ENCODE peak calls at places on chromosomes 1 and 21, in six cellular contexts. One of them, this sample, is unnamed.

GRCh38 chr1:151611288-151611790 is 511 bp upstream of the SNX27 start:
- DNase-seq in AG04450: no peak
- DNase-seq in GM23338: no peak
- DNase-seq in vagina: no peak
- DNase-seq in osteoblast: no peak
- DNase-seq in PC-3: peak
- DNase-seq in this sample: no peak

GRCh38 chr1:60156371-60156770 is 82.8 kb upstream of the C1orf87 start:
- DNase-seq in PC-3: no peak
- DNase-seq in GM23338: no peak
- DNase-seq in AG04450: no peak
- DNase-seq in vagina: no peak
- DNase-seq in osteoblast: no peak
- DNase-seq in this sample: no peak

GRCh38 chr1:5566924-5567323 is 425.3 kb downstream of the NPHP4 start:
- DNase-seq in GM23338: no peak
- DNase-seq in PC-3: no peak
- DNase-seq in osteoblast: no peak
- DNase-seq in vagina: peak
- DNase-seq in AG04450: no peak
- DNase-seq in this sample: no peak

GRCh38 chr1:45306319-45306718 is 20.4 kb upstream of the HPDL start:
- DNase-seq in osteoblast: peak
- DNase-seq in GM23338: no peak
- DNase-seq in PC-3: peak
- DNase-seq in vagina: no peak
- DNase-seq in AG04450: no peak
- DNase-seq in this sample: peak

GRCh38 chr1:63731117-63732043 is 42.4 kb upstream of the ROR1 start:
- DNase-seq in osteoblast: peak
- DNase-seq in GM23338: peak
- DNase-seq in AG04450: peak
- DNase-seq in PC-3: peak
- DNase-seq in vagina: peak
- DNase-seq in this sample: peak

GRCh38 chr1:66437136-66437401 is 96.9 kb upstream of the SGIP1 start:
- DNase-seq in vagina: no peak
- DNase-seq in AG04450: no peak
- DNase-seq in PC-3: no peak
- DNase-seq in GM23338: no peak
- DNase-seq in osteoblast: no peak
- DNase-seq in this sample: no peak

GRCh38 chr1:64744492-64745180 is at the start of gene RAVER2:
- DNase-seq in GM23338: peak
- DNase-seq in vagina: no peak
- DNase-seq in osteoblast: peak
- DNase-seq in PC-3: peak
- DNase-seq in AG04450: peak
- DNase-seq in this sample: peak

GRCh38 chr1:112524251-112524650 is 15.5 kb downstream of the WNT2B start:
- DNase-seq in GM23338: peak
- DNase-seq in vagina: no peak
- DNase-seq in AG04450: no peak
- DNase-seq in osteoblast: no peak
- DNase-seq in PC-3: no peak
- DNase-seq in this sample: no peak

GRCh38 chr21:45877821-45878469 is 103.6 kb upstream of the COL6A1 start:
- DNase-seq in vagina: no peak
- DNase-seq in GM23338: no peak
- DNase-seq in osteoblast: peak
- DNase-seq in PC-3: no peak
- DNase-seq in AG04450: no peak
- DNase-seq in this sample: no peak

GRCh38 chr1:201591348-201591747 is 52.4 kb downstream of the NAV1 start:
- DNase-seq in GM23338: peak
- DNase-seq in vagina: no peak
- DNase-seq in osteoblast: no peak
- DNase-seq in PC-3: no peak
- DNase-seq in AG04450: no peak
- DNase-seq in this sample: peak

GRCh38 chr1:99681583-99681982 is 35.7 kb downstream of the PALMD start:
- DNase-seq in AG04450: no peak
- DNase-seq in GM23338: no peak
- DNase-seq in osteoblast: no peak
- DNase-seq in vagina: no peak
- DNase-seq in PC-3: no peak
- DNase-seq in this sample: no peak

GRCh38 chr21:14645702-14646101 is 99.6 kb upstream of the SAMSN1 start:
- DNase-seq in PC-3: no peak
- DNase-seq in osteoblast: no peak
- DNase-seq in vagina: no peak
- DNase-seq in AG04450: no peak
- DNase-seq in GM23338: no peak
- DNase-seq in this sample: no peak

GRCh38 chr1:107135466-107135865 is 5.4 kb upstream of the NTNG1 start:
- DNase-seq in AG04450: peak
- DNase-seq in GM23338: peak
- DNase-seq in PC-3: peak
- DNase-seq in osteoblast: no peak
- DNase-seq in vagina: no peak
- DNase-seq in this sample: peak

GRCh38 chr1:29209173-29209572 is 21.6 kb downstream of the MECR start:
- DNase-seq in GM23338: no peak
- DNase-seq in AG04450: no peak
- DNase-seq in PC-3: no peak
- DNase-seq in vagina: no peak
- DNase-seq in osteoblast: peak
- DNase-seq in this sample: no peak

GRCh38 chr1:1042831-1043230 is 22.9 kb downstream of the AGRN start:
- DNase-seq in osteoblast: no peak
- DNase-seq in PC-3: no peak
- DNase-seq in vagina: no peak
- DNase-seq in GM23338: no peak
- DNase-seq in AG04450: no peak
- DNase-seq in this sample: no peak

GRCh38 chr1:105027838-105028471 is 1278.3 kb downstream of the AMY1C start:
- DNase-seq in GM23338: peak
- DNase-seq in osteoblast: no peak
- DNase-seq in AG04450: no peak
- DNase-seq in PC-3: no peak
- DNase-seq in vagina: no peak
- DNase-seq in this sample: no peak

GRCh38 chr1:1777950-1778826 is at the start of gene NADK:
- DNase-seq in AG04450: no peak
- DNase-seq in vagina: no peak
- DNase-seq in PC-3: peak
- DNase-seq in GM23338: peak
- DNase-seq in osteoblast: peak
- DNase-seq in this sample: peak

GRCh38 chr1:233040494-233040893 is 90.1 kb downstream of the NTPCR start:
- DNase-seq in vagina: no peak
- DNase-seq in AG04450: no peak
- DNase-seq in osteoblast: no peak
- DNase-seq in PC-3: no peak
- DNase-seq in GM23338: no peak
- DNase-seq in this sample: no peak

GRCh38 chr1:22447581-22448215 is 4.0 kb upstream of the ZBTB40 start:
- DNase-seq in AG04450: peak
- DNase-seq in vagina: no peak
- DNase-seq in GM23338: no peak
- DNase-seq in PC-3: peak
- DNase-seq in osteoblast: peak
- DNase-seq in this sample: no peak
- H3K4me3 ChIP-seq in AG04450: no peak
- H3K4me3 ChIP-seq in vagina: no peak
- H3K4me3 ChIP-seq in GM23338: no peak
- H3K4me3 ChIP-seq in PC-3: no peak
- H3K4me3 ChIP-seq in osteoblast: peak
- H3K4me3 ChIP-seq in this sample: no peak

DNA sequence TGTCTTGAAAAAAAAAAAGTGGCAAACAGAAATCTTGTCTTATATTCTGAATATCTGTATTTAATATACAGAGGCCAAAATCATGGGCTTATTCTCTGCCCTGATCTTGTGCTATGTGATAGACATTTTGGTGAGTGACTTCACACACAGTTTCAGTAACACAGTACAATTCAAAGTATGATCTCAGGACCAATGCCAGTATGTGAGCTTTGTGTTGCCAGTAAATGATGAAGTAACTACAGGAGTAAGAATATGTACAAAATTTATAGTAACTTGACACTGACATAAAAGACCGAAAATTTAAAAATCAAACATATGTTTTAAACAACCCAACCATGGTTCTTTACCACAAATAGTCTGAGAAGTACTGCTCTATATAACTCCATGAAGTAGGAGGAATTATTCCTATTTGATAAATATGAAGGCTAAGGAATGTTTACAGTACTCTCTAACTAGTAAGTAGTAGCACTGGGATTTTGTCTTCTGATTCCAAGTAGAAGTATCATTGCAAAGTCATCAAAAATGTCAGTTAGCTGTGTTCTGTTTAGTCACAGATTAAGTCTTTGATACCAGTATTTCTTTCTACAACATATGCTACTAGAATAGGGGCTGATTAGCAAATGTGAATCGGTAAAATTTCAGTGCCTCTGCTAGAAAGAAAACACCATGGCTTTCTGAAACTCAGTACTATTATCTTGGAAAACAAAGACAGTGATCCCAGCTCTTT is 25.3 kb downstream of the DPH5 start:
- DNase-seq in GM23338: no peak
- DNase-seq in osteoblast: no peak
- DNase-seq in vagina: no peak
- DNase-seq in PC-3: no peak
- DNase-seq in AG04450: no peak
- DNase-seq in this sample: no peak
- H3K4me3 ChIP-seq in GM23338: no peak
- H3K4me3 ChIP-seq in osteoblast: no peak
- H3K4me3 ChIP-seq in vagina: no peak
- H3K4me3 ChIP-seq in PC-3: no peak
- H3K4me3 ChIP-seq in AG04450: no peak
- H3K4me3 ChIP-seq in this sample: no peak

DNA sequence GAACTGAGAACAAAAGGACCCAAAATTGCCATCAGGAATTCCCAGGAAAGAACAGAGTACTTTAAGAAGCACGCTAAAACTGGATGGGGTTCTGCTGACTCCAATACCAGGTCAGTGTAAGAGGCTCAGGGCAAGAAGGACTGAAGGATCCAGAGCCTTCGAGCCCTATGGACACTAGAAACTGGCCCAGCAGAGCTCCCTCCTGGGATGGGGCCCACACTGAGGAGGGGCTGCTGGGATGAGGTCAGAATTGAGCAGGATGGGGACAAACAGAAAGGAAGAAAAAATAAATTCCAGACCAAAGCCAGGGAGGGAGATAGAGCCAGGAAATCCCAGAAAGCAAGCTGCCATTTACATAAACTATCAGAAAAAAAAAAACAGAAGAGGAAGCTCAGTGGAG is 222.4 kb upstream of the COA6 start:
- DNase-seq in GM23338: peak
- DNase-seq in osteoblast: no peak
- DNase-seq in AG04450: no peak
- DNase-seq in PC-3: no peak
- DNase-seq in vagina: no peak
- DNase-seq in this sample: peak
- H3K4me3 ChIP-seq in GM23338: no peak
- H3K4me3 ChIP-seq in osteoblast: no peak
- H3K4me3 ChIP-seq in AG04450: no peak
- H3K4me3 ChIP-seq in PC-3: no peak
- H3K4me3 ChIP-seq in vagina: no peak
- H3K4me3 ChIP-seq in this sample: no peak

GRCh38 chr1:31784356-31785019 is 20.3 kb upstream of the ADGRB2 start:
- DNase-seq in vagina: no peak
- DNase-seq in AG04450: no peak
- DNase-seq in osteoblast: peak
- DNase-seq in GM23338: no peak
- DNase-seq in PC-3: no peak
- DNase-seq in this sample: peak
- H3K4me3 ChIP-seq in vagina: no peak
- H3K4me3 ChIP-seq in AG04450: no peak
- H3K4me3 ChIP-seq in osteoblast: no peak
- H3K4me3 ChIP-seq in GM23338: no peak
- H3K4me3 ChIP-seq in PC-3: no peak
- H3K4me3 ChIP-seq in this sample: no peak

GRCh38 chr1:161046574-161047167 is 894 bp upstream of the USF1 start:
- DNase-seq in PC-3: no peak
- DNase-seq in AG04450: no peak
- DNase-seq in GM23338: no peak
- DNase-seq in osteoblast: peak
- DNase-seq in vagina: no peak
- DNase-seq in this sample: no peak
- H3K4me3 ChIP-seq in PC-3: peak
- H3K4me3 ChIP-seq in AG04450: peak
- H3K4me3 ChIP-seq in GM23338: peak
- H3K4me3 ChIP-seq in osteoblast: peak
- H3K4me3 ChIP-seq in vagina: peak
- H3K4me3 ChIP-seq in this sample: peak

DNA sequence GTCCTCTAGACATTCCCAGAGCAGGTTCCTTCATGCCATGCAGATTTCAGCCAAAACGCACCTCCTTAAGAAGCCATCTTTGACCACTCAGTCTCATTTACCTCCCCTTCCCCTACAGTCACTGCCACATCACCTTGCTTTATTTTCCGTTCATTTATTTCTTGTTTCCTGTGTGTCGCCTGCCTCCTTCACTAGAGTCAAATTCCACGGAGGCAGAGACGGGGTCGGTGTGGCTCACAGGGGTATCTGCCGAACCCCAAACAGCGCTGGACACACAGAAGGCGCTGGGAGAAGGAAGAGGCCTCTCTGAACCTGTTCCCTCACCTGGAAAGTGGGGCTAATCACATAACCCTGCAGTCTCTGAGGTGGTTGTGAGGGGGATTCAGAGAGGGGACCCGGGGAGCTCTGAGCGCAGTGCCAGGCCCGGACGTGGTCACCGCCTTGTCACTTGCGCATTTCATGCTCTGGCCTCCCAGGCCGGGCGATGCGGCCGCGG is 23.6 kb upstream of the DMBX1 start:
- DNase-seq in PC-3: no peak
- DNase-seq in osteoblast: no peak
- DNase-seq in vagina: no peak
- DNase-seq in GM23338: no peak
- DNase-seq in AG04450: no peak
- DNase-seq in this sample: no peak
- H3K4me3 ChIP-seq in PC-3: peak
- H3K4me3 ChIP-seq in osteoblast: peak
- H3K4me3 ChIP-seq in vagina: peak
- H3K4me3 ChIP-seq in GM23338: peak
- H3K4me3 ChIP-seq in AG04450: no peak
- H3K4me3 ChIP-seq in this sample: peak

GRCh38 chr1:94734963-94735899 is 84.9 kb upstream of the SLC44A3 start:
- DNase-seq in GM23338: peak
- DNase-seq in PC-3: no peak
- DNase-seq in AG04450: peak
- DNase-seq in vagina: no peak
- DNase-seq in osteoblast: peak
- DNase-seq in this sample: peak
- H3K4me3 ChIP-seq in GM23338: no peak
- H3K4me3 ChIP-seq in PC-3: no peak
- H3K4me3 ChIP-seq in AG04450: no peak
- H3K4me3 ChIP-seq in vagina: no peak
- H3K4me3 ChIP-seq in osteoblast: no peak
- H3K4me3 ChIP-seq in this sample: no peak